ENCODE peak calls at places on chromosomes 2 and 18, in five cellular contexts. One of them, this sample, is unnamed.

GRCh38 chr2:209472871-209473270 is 49.0 kb downstream of the MAP2 start:
- DNase-seq in brain microvascular endothelial cell: peak
- DNase-seq in K562: no peak
- DNase-seq in GM23338: no peak
- DNase-seq in neural progenitor cell: no peak
- DNase-seq in this sample: peak

GRCh38 chr2:69636395-69636794 is 7.1 kb downstream of the AAK1 start:
- DNase-seq in K562: no peak
- DNase-seq in GM23338: no peak
- DNase-seq in brain microvascular endothelial cell: no peak
- DNase-seq in neural progenitor cell: no peak
- DNase-seq in this sample: no peak

GRCh38 chr18:50038448-50038847 is 156.5 kb downstream of the MYO5B start:
- DNase-seq in GM23338: no peak
- DNase-seq in K562: peak
- DNase-seq in brain microvascular endothelial cell: peak
- DNase-seq in neural progenitor cell: no peak
- DNase-seq in this sample: peak

GRCh38 chr18:12904012-12904516 is 20.0 kb upstream of the PTPN2 start:
- DNase-seq in GM23338: no peak
- DNase-seq in brain microvascular endothelial cell: no peak
- DNase-seq in K562: peak
- DNase-seq in neural progenitor cell: no peak
- DNase-seq in this sample: peak

GRCh38 chr2:48946444-48947048 is 191.0 kb upstream of the LHCGR start:
- DNase-seq in GM23338: peak
- DNase-seq in neural progenitor cell: peak
- DNase-seq in brain microvascular endothelial cell: peak
- DNase-seq in K562: peak
- DNase-seq in this sample: peak

GRCh38 chr18:36296591-36297418 is 708 bp upstream of the FHOD3 start:
- DNase-seq in brain microvascular endothelial cell: peak
- DNase-seq in K562: peak
- DNase-seq in GM23338: peak
- DNase-seq in neural progenitor cell: peak
- DNase-seq in this sample: peak

GRCh38 chr2:112118148-112118547 is 20.0 kb upstream of the FBLN7 start:
- DNase-seq in neural progenitor cell: peak
- DNase-seq in GM23338: peak
- DNase-seq in K562: no peak
- DNase-seq in brain microvascular endothelial cell: no peak
- DNase-seq in this sample: no peak

GRCh38 chr2:177604291-177605065 is 211.9 kb downstream of the AGPS start:
- DNase-seq in neural progenitor cell: peak
- DNase-seq in brain microvascular endothelial cell: peak
- DNase-seq in K562: peak
- DNase-seq in GM23338: peak
- DNase-seq in this sample: peak

GRCh38 chr18:3604626-3605408 is 154.8 kb downstream of the TGIF1 start:
- DNase-seq in GM23338: peak
- DNase-seq in neural progenitor cell: peak
- DNase-seq in K562: no peak
- DNase-seq in brain microvascular endothelial cell: peak
- DNase-seq in this sample: peak

GRCh38 chr2:23322813-23323212 is 62.2 kb upstream of the KLHL29 start:
- DNase-seq in K562: no peak
- DNase-seq in brain microvascular endothelial cell: no peak
- DNase-seq in neural progenitor cell: no peak
- DNase-seq in GM23338: no peak
- DNase-seq in this sample: peak

GRCh38 chr2:240128608-240129144 is 7.4 kb downstream of the COPS9 start:
- DNase-seq in GM23338: no peak
- DNase-seq in K562: no peak
- DNase-seq in brain microvascular endothelial cell: no peak
- DNase-seq in neural progenitor cell: no peak
- DNase-seq in this sample: no peak

GRCh38 chr2:220076734-220077133 is 449.3 kb downstream of the SLC4A3 start:
- DNase-seq in brain microvascular endothelial cell: peak
- DNase-seq in neural progenitor cell: peak
- DNase-seq in GM23338: no peak
- DNase-seq in K562: no peak
- DNase-seq in this sample: peak

GRCh38 chr2:147511491-147511948 is 333.3 kb upstream of the ACVR2A start:
- DNase-seq in GM23338: peak
- DNase-seq in brain microvascular endothelial cell: peak
- DNase-seq in neural progenitor cell: no peak
- DNase-seq in K562: no peak
- DNase-seq in this sample: peak

GRCh38 chr2:223781560-223781959 is 55.8 kb downstream of the AP1S3 start:
- DNase-seq in brain microvascular endothelial cell: no peak
- DNase-seq in GM23338: no peak
- DNase-seq in neural progenitor cell: no peak
- DNase-seq in K562: no peak
- DNase-seq in this sample: no peak

GRCh38 chr2:240291337-240291751 is 144.1 kb upstream of the GPC1 start:
- DNase-seq in neural progenitor cell: no peak
- DNase-seq in K562: no peak
- DNase-seq in brain microvascular endothelial cell: peak
- DNase-seq in GM23338: no peak
- DNase-seq in this sample: no peak

GRCh38 chr2:24228470-24228869 is 53.6 kb downstream of the FAM228A start:
- DNase-seq in K562: no peak
- DNase-seq in neural progenitor cell: no peak
- DNase-seq in brain microvascular endothelial cell: no peak
- DNase-seq in GM23338: peak
- DNase-seq in this sample: peak

GRCh38 chr2:20771296-20771695 is 51.6 kb downstream of the LDAH start:
- DNase-seq in GM23338: no peak
- DNase-seq in brain microvascular endothelial cell: no peak
- DNase-seq in K562: no peak
- DNase-seq in neural progenitor cell: no peak
- DNase-seq in this sample: no peak

GRCh38 chr18:7671105-7671504 is 104.0 kb downstream of the PTPRM start:
- DNase-seq in GM23338: no peak
- DNase-seq in brain microvascular endothelial cell: no peak
- DNase-seq in neural progenitor cell: no peak
- DNase-seq in K562: no peak
- DNase-seq in this sample: no peak

GRCh38 chr2:143361346-143361745 is 232.1 kb downstream of the ARHGAP15 start:
- DNase-seq in brain microvascular endothelial cell: no peak
- DNase-seq in neural progenitor cell: no peak
- DNase-seq in GM23338: no peak
- DNase-seq in K562: no peak
- DNase-seq in this sample: no peak

GRCh38 chr2:71276311-71277158 is 49.6 kb upstream of the PAIP2B start:
- DNase-seq in K562: peak
- DNase-seq in neural progenitor cell: peak
- DNase-seq in brain microvascular endothelial cell: peak
- DNase-seq in GM23338: peak
- DNase-seq in this sample: peak

GRCh38 chr2:71277159-71277498 is 50.2 kb upstream of the PAIP2B start:
- DNase-seq in K562: no peak
- DNase-seq in GM23338: no peak
- DNase-seq in brain microvascular endothelial cell: no peak
- DNase-seq in neural progenitor cell: no peak
- DNase-seq in this sample: no peak

GRCh38 chr2:71275939-71276310 is 49.0 kb upstream of the PAIP2B start:
- DNase-seq in GM23338: no peak
- DNase-seq in brain microvascular endothelial cell: no peak
- DNase-seq in neural progenitor cell: no peak
- DNase-seq in K562: no peak
- DNase-seq in this sample: no peak

GRCh38 chr2:71281950-71282349 is 49.6 kb upstream of the ZNF638 start:
- DNase-seq in GM23338: no peak
- DNase-seq in neural progenitor cell: no peak
- DNase-seq in K562: no peak
- DNase-seq in brain microvascular endothelial cell: no peak
- DNase-seq in this sample: no peak

GRCh38 chr2:71277536-71278103 is 50.7 kb upstream of the PAIP2B start:
- DNase-seq in neural progenitor cell: peak
- DNase-seq in brain microvascular endothelial cell: peak
- DNase-seq in GM23338: peak
- DNase-seq in K562: peak
- DNase-seq in this sample: no peak
- H3K4me3 ChIP-seq in neural progenitor cell: peak
- H3K4me3 ChIP-seq in brain microvascular endothelial cell: peak
- H3K4me3 ChIP-seq in GM23338: peak
- H3K4me3 ChIP-seq in K562: no peak
- H3K4me3 ChIP-seq in this sample: no peak

DNA sequence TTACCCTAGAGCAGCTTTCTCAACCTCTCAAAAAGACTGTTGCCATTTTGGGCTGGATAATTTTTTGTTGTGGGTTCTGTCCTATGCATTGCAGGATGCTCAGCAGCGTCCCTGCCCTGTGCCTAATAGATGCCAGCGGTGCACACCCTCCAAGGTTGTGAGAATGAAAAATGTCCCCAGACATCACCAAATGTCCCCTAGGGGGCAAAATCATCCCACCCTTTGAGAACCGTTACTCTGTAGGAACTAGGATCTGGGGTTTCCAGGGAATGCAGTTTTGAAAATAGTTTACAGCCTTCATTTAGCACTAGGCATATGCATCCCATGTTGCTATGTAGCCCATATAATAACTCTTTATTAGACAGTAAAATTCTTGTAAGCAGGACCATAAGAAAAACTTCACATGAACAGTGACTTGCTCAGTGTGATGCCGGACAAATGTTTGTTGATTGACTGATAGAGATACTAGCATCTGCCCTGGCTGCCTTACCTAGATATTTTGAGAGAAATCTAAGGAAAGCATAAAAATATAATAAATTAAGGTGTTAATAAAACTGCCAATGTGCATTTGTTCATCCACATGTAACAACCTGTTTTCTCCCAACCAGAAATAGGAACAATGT is 79.2 kb upstream of the EPC2 start:
- DNase-seq in neural progenitor cell: peak
- DNase-seq in GM23338: peak
- DNase-seq in brain microvascular endothelial cell: no peak
- DNase-seq in K562: no peak
- DNase-seq in this sample: no peak
- TF ChIP-seq CTCF in neural progenitor cell: peak
- TF ChIP-seq CTCF in GM23338: peak
- TF ChIP-seq CTCF in brain microvascular endothelial cell: peak
- TF ChIP-seq CTCF in K562: peak
- TF ChIP-seq CTCF in this sample: no peak

GRCh38 chr2:11412449-11412810 is 53.5 kb downstream of the E2F6 start:
- DNase-seq in GM23338: no peak
- DNase-seq in K562: no peak
- DNase-seq in neural progenitor cell: no peak
- DNase-seq in brain microvascular endothelial cell: no peak
- DNase-seq in this sample: no peak
- H3K4me3 ChIP-seq in GM23338: no peak
- H3K4me3 ChIP-seq in K562: no peak
- H3K4me3 ChIP-seq in neural progenitor cell: no peak
- H3K4me3 ChIP-seq in brain microvascular endothelial cell: no peak
- H3K4me3 ChIP-seq in this sample: peak

GRCh38 chr2:151030663-151031230 is 230.9 kb downstream of the RBM43 start:
- DNase-seq in brain microvascular endothelial cell: no peak
- DNase-seq in neural progenitor cell: no peak
- DNase-seq in GM23338: peak
- DNase-seq in K562: no peak
- DNase-seq in this sample: no peak
- TF ChIP-seq CTCF in brain microvascular endothelial cell: peak
- TF ChIP-seq CTCF in neural progenitor cell: peak
- TF ChIP-seq CTCF in GM23338: peak
- TF ChIP-seq CTCF in K562: peak
- TF ChIP-seq CTCF in this sample: peak

GRCh38 chr2:74481432-74481831 is 1.4 kb downstream of the CCDC142 start:
- DNase-seq in K562: no peak
- DNase-seq in GM23338: no peak
- DNase-seq in neural progenitor cell: no peak
- DNase-seq in brain microvascular endothelial cell: no peak
- DNase-seq in this sample: no peak
- H3K4me3 ChIP-seq in K562: peak
- H3K4me3 ChIP-seq in GM23338: peak
- H3K4me3 ChIP-seq in neural progenitor cell: peak
- H3K4me3 ChIP-seq in brain microvascular endothelial cell: peak
- H3K4me3 ChIP-seq in this sample: peak

GRCh38 chr2:28606986-28607441 is 111.2 kb downstream of the PLB1 start:
- DNase-seq in GM23338: peak
- DNase-seq in brain microvascular endothelial cell: no peak
- DNase-seq in K562: peak
- DNase-seq in neural progenitor cell: peak
- DNase-seq in this sample: no peak
- TF ChIP-seq CTCF in GM23338: peak
- TF ChIP-seq CTCF in brain microvascular endothelial cell: peak
- TF ChIP-seq CTCF in K562: peak
- TF ChIP-seq CTCF in neural progenitor cell: peak
- TF ChIP-seq CTCF in this sample: peak

DNA sequence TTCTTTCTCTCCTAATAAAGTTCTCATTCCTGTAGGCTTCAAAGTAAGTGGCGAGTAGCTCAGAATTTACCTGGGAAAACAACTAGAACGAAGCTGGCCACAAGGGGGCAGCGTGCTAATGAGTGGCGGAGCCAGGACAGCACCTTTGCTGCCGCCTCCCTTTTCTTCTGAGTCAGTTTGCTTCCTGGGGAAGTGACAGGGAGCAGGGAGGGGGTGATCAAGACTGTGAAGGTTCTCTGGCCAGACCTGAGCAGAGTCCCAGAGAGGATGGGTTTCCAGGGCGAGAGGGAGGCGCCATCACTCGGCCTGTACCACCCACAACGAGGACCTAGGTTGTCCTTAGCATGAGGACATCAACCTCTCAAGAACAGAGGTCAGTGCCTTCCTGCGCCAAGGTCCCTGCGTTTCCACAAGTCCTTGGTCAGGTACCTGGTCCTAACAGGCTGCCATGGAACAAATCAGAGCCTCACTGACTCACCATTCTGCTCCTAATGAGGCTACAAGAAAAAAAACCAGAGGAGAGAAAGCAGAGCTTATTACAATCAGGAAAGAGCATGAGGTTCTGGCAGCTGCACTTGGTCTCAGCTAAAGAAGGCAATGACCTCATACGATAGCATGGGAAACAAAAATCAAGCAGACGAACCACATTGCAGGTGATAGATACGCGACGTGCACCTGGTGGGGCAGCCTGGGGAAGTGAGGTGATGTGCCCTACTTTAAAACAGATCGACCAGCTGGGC is 98.7 kb downstream of the PLB1 start:
- DNase-seq in K562: peak
- DNase-seq in brain microvascular endothelial cell: peak
- DNase-seq in GM23338: peak
- DNase-seq in neural progenitor cell: peak
- DNase-seq in this sample: peak
- H3K4me3 ChIP-seq in K562: no peak
- H3K4me3 ChIP-seq in brain microvascular endothelial cell: no peak
- H3K4me3 ChIP-seq in GM23338: no peak
- H3K4me3 ChIP-seq in neural progenitor cell: no peak
- H3K4me3 ChIP-seq in this sample: peak

GRCh38 chr18:74196220-74197119 is 48.1 kb downstream of the TIMM21 start:
- DNase-seq in K562: peak
- DNase-seq in GM23338: peak
- DNase-seq in neural progenitor cell: peak
- DNase-seq in brain microvascular endothelial cell: peak
- DNase-seq in this sample: peak
- TF ChIP-seq CTCF in K562: peak
- TF ChIP-seq CTCF in GM23338: peak
- TF ChIP-seq CTCF in neural progenitor cell: peak
- TF ChIP-seq CTCF in brain microvascular endothelial cell: peak
- TF ChIP-seq CTCF in this sample: peak